ENCODE peak calls at places on chromosomes 12 and 14, in nine cellular contexts. Q is memory B cell; M is activated gamma-delta T cell treated with anti-CD3 and anti-CD28 coated beads, Interleukin-2, amount 50 U/mL, for 16 hours; L is activated CD4-positive, alpha-beta T cell treated with anti-CD3 and anti-CD28 coated beads, Interleukin-2, amount 50 U/mL, for 1 hour; B is M059J; K is NAMALWA; I is anterior cingulate cortex; G is brain microvascular endothelial cell; N is ACHN. S is an unnamed sample.
A peak's percentile ranks its signal among the peaks of the same experiment; 100 is the strongest.

GRCh38 chr14:37595809-37596595 is 573 bp downstream of the TTC6 start:
- DNase-seq in Q (no peak), M (no peak), L (peak; percentile 39), B (peak; percentile 54), K (no peak), I (no peak), G (no peak), N (peak; percentile 85), S (no peak)

GRCh38 chr12:43742106-43742505 is 16.5 kb downstream of the PUS7L start:
- DNase-seq in Q (no peak), M (no peak), L (no peak), B (peak; percentile 76), K (no peak), I (no peak), G (peak; percentile 75), N (no peak), S (no peak)

GRCh38 chr14:100330396-100330931 is 7.3 kb downstream of the SLC25A47 start:
- DNase-seq in Q (no peak), M (no peak), L (no peak), B (no peak), K (peak; percentile 31), I (no peak), G (no peak), N (no peak), S (no peak)

GRCh38 chr12:129605666-129606065 is 298.2 kb downstream of the TMEM132D start:
- DNase-seq in Q (no peak), M (no peak), L (no peak), B (no peak), K (no peak), I (no peak), G (peak; percentile 73), N (no peak), S (no peak)

GRCh38 chr12:55057466-55057865 is 37.7 kb downstream of the NEUROD4 start:
- DNase-seq in Q (no peak), M (no peak), L (no peak), B (peak; percentile 3), K (no peak), I (no peak), G (no peak), N (no peak), S (no peak)

GRCh38 chr14:75198291-75198933 is 22.0 kb upstream of the TMED10 start:
- DNase-seq in Q (no peak), M (no peak), L (no peak), B (no peak), K (no peak), I (peak; percentile 44), G (no peak), N (no peak), S (no peak)

GRCh38 chr12:124655317-124656213 is 88.2 kb upstream of the NCOR2 start:
- DNase-seq in Q (no peak), M (no peak), L (no peak), B (peak; percentile 88), K (no peak), I (peak; percentile 89), G (peak; percentile 95), N (peak; percentile 36), S (no peak)

GRCh38 chr14:96811985-96812667 is 14.9 kb downstream of the VRK1 start:
- DNase-seq in Q (no peak), M (no peak), L (no peak), B (no peak), K (no peak), I (no peak), G (no peak), N (no peak), S (no peak)

GRCh38 chr12:106030210-106031175 is 108.3 kb downstream of the NUAK1 start:
- DNase-seq in Q (no peak), M (no peak), L (no peak), B (peak; percentile 97), K (no peak), I (no peak), G (peak; percentile 98), N (peak; percentile 95), S (no peak)

GRCh38 chr12:1796515-1797010 is 23.8 kb upstream of the LRTM2 start:
- DNase-seq in Q (peak; percentile 54), M (peak; percentile 20), L (peak; percentile 32), B (no peak), K (no peak), I (no peak), G (no peak), N (no peak), S (peak; percentile 18)

GRCh38 chr12:43407816-43408645 is 144.0 kb downstream of the ADAMTS20 start:
- DNase-seq in Q (no peak), M (no peak), L (no peak), B (no peak), K (no peak), I (no peak), G (peak; percentile 22), N (no peak), S (no peak)

GRCh38 chr14:91237219-91237618 is 7.3 kb downstream of the GPR68 start:
- DNase-seq in Q (no peak), M (no peak), L (no peak), B (peak; percentile 93), K (no peak), I (no peak), G (peak; percentile 75), N (peak; percentile 23), S (no peak)

GRCh38 chr12:1197264-1198018 is 206.4 kb downstream of the ERC1 start:
- DNase-seq in Q (no peak), M (no peak), L (no peak), B (peak; percentile 67), K (no peak), I (no peak), G (peak; percentile 16), N (peak; percentile 14), S (no peak)

GRCh38 chr12:115394498-115395220 is 710.7 kb upstream of the TBX3 start:
- DNase-seq in Q (no peak), M (no peak), L (no peak), B (peak; percentile 4), K (no peak), I (no peak), G (no peak), N (no peak), S (no peak)

GRCh38 chr12:10169094-10169493 is 2.8 kb downstream of the OLR1 start:
- DNase-seq in Q (no peak), M (no peak), L (no peak), B (peak; percentile 31), K (no peak), I (no peak), G (no peak), N (no peak), S (no peak)

GRCh38 chr12:95803817-95804216 is 13.3 kb upstream of the NTN4 start:
- DNase-seq in Q (no peak), M (no peak), L (no peak), B (no peak), K (no peak), I (no peak), G (no peak), N (no peak), S (no peak)

GRCh38 chr12:109625131-109625559 is 51.6 kb downstream of the MVK start:
- DNase-seq in Q (no peak), M (no peak), L (no peak), B (peak; percentile 73), K (no peak), I (peak; percentile 97), G (peak; percentile 42), N (peak; percentile 65), S (no peak)

GRCh38 chr12:57518176-57518919 is 2.0 kb downstream of the DDIT3 start:
- DNase-seq in Q (no peak), M (no peak), L (no peak), B (no peak), K (no peak), I (no peak), G (no peak), N (no peak), S (no peak)

GRCh38 chr14:37903561-37904191 is 304.0 kb upstream of the SSTR1 start:
- DNase-seq in Q (no peak), M (no peak), L (peak; percentile 1), B (peak; percentile 28), K (peak; percentile 39), I (no peak), G (peak; percentile 17), N (peak; percentile 50), S (peak; percentile 74)

GRCh38 chr12:75720807-75721206 is 209.4 kb upstream of the KRR1 start:
- DNase-seq in Q (no peak), M (no peak), L (no peak), B (peak; percentile 70), K (no peak), I (no peak), G (no peak), N (no peak), S (no peak)

GRCh38 chr12:109861689-109862314 is 18.5 kb downstream of the GLTP start:
- DNase-seq in Q (no peak), M (no peak), L (no peak), B (peak; percentile 37), K (no peak), I (no peak), G (no peak), N (no peak), S (no peak)

GRCh38 chr14:54796961-54797360 is 105.7 kb downstream of the GCH1 start:
- DNase-seq in Q (no peak), M (no peak), L (no peak), B (peak; percentile 67), K (no peak), I (no peak), G (peak; percentile 43), N (peak; percentile 43), S (no peak)

GRCh38 chr14:93981316-93981715 is 4.9 kb upstream of the ASB2 start:
- DNase-seq in Q (no peak), M (no peak), L (no peak), B (no peak), K (no peak), I (no peak), G (no peak), N (no peak), S (no peak)

GRCh38 chr14:53109688-53110041 is 43.5 kb downstream of the DDHD1 start:
- DNase-seq in Q (no peak), M (no peak), L (no peak), B (no peak), K (no peak), I (no peak), G (no peak), N (no peak), S (no peak)

GRCh38 chr14:93716410-93717221 is 71.7 kb downstream of the PRIMA1 start:
- DNase-seq in Q (no peak), M (no peak), L (no peak), B (no peak), K (no peak), I (no peak), G (no peak), N (no peak), S (no peak)